ENCODE peak calls at places on chromosome 13, in four cellular contexts. W, D, U and L are unnamed samples.

GRCh38 chr13:53068841-53069520 is 40.4 kb downstream of the OLFM4 start:
- DNase-seq in W (no peak), D (no peak), U (peak; percentile 28), L (no peak)

GRCh38 chr13:112446867-112447266 is 70.7 kb downstream of the SPACA7 start:
- DNase-seq in W (no peak), D (no peak), U (no peak), L (peak; percentile 36)

GRCh38 chr13:95462801-95463200 is 89.7 kb upstream of the CLDN10 start:
- DNase-seq in W (no peak), D (no peak), U (no peak), L (no peak)

GRCh38 chr13:65789815-65790214 is 1440.3 kb downstream of the PCDH9 start:
- DNase-seq in W (no peak), D (no peak), U (no peak), L (no peak)

GRCh38 chr13:94210826-94211225 is 268.7 kb downstream of the DCT start:
- DNase-seq in W (no peak), D (no peak), U (no peak), L (no peak)

GRCh38 chr13:75312884-75313520 is 169.0 kb downstream of the TBC1D4 start:
- DNase-seq in W (no peak), D (no peak), U (no peak), L (no peak)

GRCh38 chr13:41224113-41225110 is 30.0 kb upstream of the KBTBD7 start:
- DNase-seq in W (no peak), D (no peak), U (no peak), L (no peak)

GRCh38 chr13:85772379-85772778 is 26.8 kb downstream of the SLITRK6 start:
- DNase-seq in W (no peak), D (no peak), U (no peak), L (no peak)

GRCh38 chr13:27463500-27463899 is 13.1 kb upstream of the MTIF3 start:
- DNase-seq in W (no peak), D (no peak), U (no peak), L (no peak)

GRCh38 chr13:18971576-18972219 is 209.9 kb downstream of the TUBA3C start:
- DNase-seq in W (no peak), D (no peak), U (no peak), L (no peak)

GRCh38 chr13:58437436-58437835 is 805.9 kb downstream of the PCDH17 start:
- DNase-seq in W (no peak), D (no peak), U (no peak), L (no peak)

GRCh38 chr13:22740264-22740663 is 440.5 kb upstream of the SGCG start:
- DNase-seq in W (no peak), D (no peak), U (peak; percentile 70), L (no peak)

DNA sequence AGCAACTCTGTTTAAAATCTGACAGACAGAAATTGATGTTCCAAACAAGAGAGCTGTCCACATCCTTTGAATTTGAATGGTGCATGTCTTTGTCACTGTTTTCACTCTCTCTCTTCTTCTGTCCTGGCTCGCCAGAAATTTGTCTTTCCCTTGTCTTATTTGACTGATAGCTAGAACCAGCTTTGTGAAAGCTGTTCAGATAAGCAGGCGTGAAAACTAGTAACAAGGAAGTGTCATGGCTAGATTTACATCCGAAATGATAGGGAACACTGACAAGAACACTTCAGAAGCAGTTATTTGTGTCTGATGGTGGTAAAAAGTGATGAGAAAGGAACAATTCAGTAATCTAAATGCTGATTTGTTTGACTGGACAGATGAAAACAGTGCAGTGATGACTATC is 354.9 kb upstream of the SLITRK1 start:
- DNase-seq in W (no peak), D (no peak), U (no peak), L (no peak)
- TF ChIP-seq CTCF in W (no peak), D (no peak), U (no peak), L (no peak)

GRCh38 chr13:98411013-98411412 is 165.9 kb downstream of the STK24 start:
- DNase-seq in W (no peak), D (no peak), U (no peak), L (no peak)
- H3K36me3 ChIP-seq in W (peaks cover 37% of the 10 kb centered on the region), D (no peaks in the 10 kb centered on the region), U (no peaks in the 10 kb centered on the region), L (peaks cover 25% of the 10 kb centered on the region)

DNA sequence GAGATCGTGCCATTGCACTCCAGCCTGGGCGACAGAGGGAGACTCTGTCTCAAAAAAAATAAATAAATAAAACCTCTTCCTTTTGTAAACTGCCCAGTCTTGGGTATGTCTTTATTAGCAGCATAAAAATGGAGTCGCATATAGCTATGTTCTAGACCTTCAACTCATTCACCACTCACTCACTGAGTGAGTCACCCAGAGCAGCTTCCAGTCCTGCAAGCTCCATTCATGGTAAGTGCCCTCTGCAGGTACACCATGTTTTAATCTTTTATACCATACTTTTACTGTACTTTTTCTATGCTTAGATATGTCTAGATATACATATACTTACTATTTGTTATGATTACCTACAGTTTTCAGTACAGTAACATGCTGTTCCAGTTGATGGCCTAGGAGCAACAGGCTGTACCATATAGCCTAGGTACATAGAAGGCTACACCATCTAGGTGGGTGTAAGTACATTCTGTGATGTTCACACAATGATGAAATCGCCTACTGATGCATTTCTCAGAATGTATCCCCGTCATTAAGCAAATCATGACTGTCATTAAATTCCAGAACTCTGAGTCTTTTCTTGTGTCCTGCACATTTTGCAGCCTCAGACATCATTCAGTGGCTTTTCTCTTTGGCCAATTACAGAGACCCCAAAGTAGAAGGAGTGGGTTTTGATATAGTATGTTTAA is 13.7 kb upstream of the FARP1 start:
- DNase-seq in W (no peak), D (no peak), U (no peak), L (no peak)
- TF ChIP-seq CTCF in W (no peak), D (no peak), U (no peak), L (no peak)

DNA sequence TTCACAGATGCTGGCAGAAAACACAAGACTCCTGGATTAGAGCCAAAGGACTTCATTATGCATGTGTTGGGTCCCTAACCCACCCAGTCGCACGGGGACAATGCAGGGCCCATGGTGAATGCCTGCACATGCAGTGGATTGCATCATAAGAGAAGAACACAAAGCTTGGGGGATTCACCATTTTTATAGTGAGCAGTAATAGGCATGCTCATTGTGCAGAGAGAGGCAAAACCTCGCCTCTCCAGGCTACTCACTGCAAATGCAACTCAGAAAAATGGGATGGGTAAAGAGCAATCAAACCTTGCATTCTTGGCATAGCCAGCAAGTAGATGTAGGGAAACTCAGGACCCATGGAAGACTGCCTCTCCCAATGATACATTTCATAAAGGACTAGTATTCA is 115.8 kb downstream of the DIAPH3 start:
- DNase-seq in W (no peak), D (no peak), U (peak; percentile 43), L (no peak)
- H3K36me3 ChIP-seq in W (no peaks in the 10 kb centered on the region), D (peaks cover 7% of the 10 kb centered on the region), U (no peaks in the 10 kb centered on the region), L (no peaks in the 10 kb centered on the region)

GRCh38 chr13:114234266-114234644 is 442 bp upstream of the CDC16 start:
- DNase-seq in W (no peak), D (no peak), U (peak; percentile 21), L (no peak)

GRCh38 chr13:114236224-114236623 is 1.5 kb downstream of the CDC16 start:
- DNase-seq in W (no peak), D (no peak), U (no peak), L (no peak)

GRCh38 chr13:114235697-114236096 is 1.0 kb downstream of the CDC16 start:
- DNase-seq in W (no peak), D (no peak), U (no peak), L (no peak)

GRCh38 chr13:114237415-114238112 is 2.9 kb downstream of the CDC16 start:
- DNase-seq in W (no peak), D (no peak), U (no peak), L (no peak)

GRCh38 chr13:114234645-114235421 is at the start of gene CDC16:
- DNase-seq in W (peak; percentile 95), D (peak; percentile 91), U (peak; percentile 97), L (peak; percentile 95)
- TF ChIP-seq CTCF in W (peak; percentile 32), D (peak; percentile 28), U (no peak), L (peak; percentile 43)

GRCh38 chr13:48258430-48258829 is 25.4 kb downstream of the ITM2B start:
- DNase-seq in W (no peak), D (no peak), U (no peak), L (no peak)
- H3K36me3 ChIP-seq in W (peaks cover 100% of the 10 kb centered on the region), D (peaks cover 95% of the 10 kb centered on the region), U (peaks cover 36% of the 10 kb centered on the region), L (peaks cover 95% of the 10 kb centered on the region)

GRCh38 chr13:77548594-77548993 is 13.1 kb downstream of the SCEL start:
- DNase-seq in W (no peak), D (no peak), U (no peak), L (no peak)

GRCh38 chr13:77545626-77546412 is 10.3 kb downstream of the SCEL start:
- DNase-seq in W (no peak), D (no peak), U (no peak), L (no peak)

GRCh38 chr13:77544765-77545316 is 9.3 kb downstream of the SCEL start:
- DNase-seq in W (no peak), D (no peak), U (no peak), L (no peak)

GRCh38 chr13:77544365-77544764 is 8.9 kb downstream of the SCEL start:
- DNase-seq in W (no peak), D (no peak), U (no peak), L (peak; percentile 72)

GRCh38 chr13:77548095-77548494 is 12.6 kb downstream of the SCEL start:
- DNase-seq in W (no peak), D (no peak), U (no peak), L (no peak)
- TF ChIP-seq CTCF in W (no peak), D (no peak), U (no peak), L (no peak)

GRCh38 chr13:45529758-45530157 is 65.0 kb downstream of the COG3 start:
- DNase-seq in W (no peak), D (no peak), U (no peak), L (no peak)
- H3K36me3 ChIP-seq in W (peaks cover 74% of the 10 kb centered on the region), D (peaks cover 69% of the 10 kb centered on the region), U (peaks cover 4% of the 10 kb centered on the region), L (peaks cover 58% of the 10 kb centered on the region)